ENCODE peak calls at places on chromosomes 13 and 19, in five cellular contexts. One of them, this sample, is unnamed. For H3K4me1, the result is how much of the 10 kb centered on the place peaks cover.

GRCh38 chr19:31659897-31660210 is 310.6 kb upstream of the TSHZ3 start:
- DNase-seq in ovary: no peak
- DNase-seq in foreskin keratinocyte: no peak
- DNase-seq in cardiac muscle cell: no peak
- DNase-seq in CD8-positive, alpha-beta T cell: no peak
- DNase-seq in this sample: peak

GRCh38 chr19:36891768-36892357 is 24.2 kb downstream of the ZNF829 start:
- DNase-seq in ovary: no peak
- DNase-seq in foreskin keratinocyte: no peak
- DNase-seq in cardiac muscle cell: no peak
- DNase-seq in CD8-positive, alpha-beta T cell: no peak
- DNase-seq in this sample: no peak

GRCh38 chr19:14089662-14090508 is 666 bp downstream of the SAMD1 start:
- DNase-seq in ovary: peak
- DNase-seq in foreskin keratinocyte: no peak
- DNase-seq in cardiac muscle cell: peak
- DNase-seq in CD8-positive, alpha-beta T cell: peak
- DNase-seq in this sample: peak

GRCh38 chr19:33476151-33476707 is 45.4 kb downstream of the PEPD start:
- DNase-seq in ovary: no peak
- DNase-seq in foreskin keratinocyte: no peak
- DNase-seq in cardiac muscle cell: no peak
- DNase-seq in CD8-positive, alpha-beta T cell: no peak
- DNase-seq in this sample: no peak

GRCh38 chr13:53200498-53201453 is 172.2 kb downstream of the OLFM4 start:
- DNase-seq in ovary: no peak
- DNase-seq in foreskin keratinocyte: no peak
- DNase-seq in cardiac muscle cell: peak
- DNase-seq in CD8-positive, alpha-beta T cell: no peak
- DNase-seq in this sample: peak

GRCh38 chr19:7971553-7972520 is 28.4 kb upstream of the TIMM44 start:
- DNase-seq in ovary: no peak
- DNase-seq in foreskin keratinocyte: no peak
- DNase-seq in cardiac muscle cell: no peak
- DNase-seq in CD8-positive, alpha-beta T cell: no peak
- DNase-seq in this sample: no peak

GRCh38 chr19:45715139-45715538 is 15.6 kb downstream of the FBXO46 start:
- DNase-seq in ovary: no peak
- DNase-seq in foreskin keratinocyte: no peak
- DNase-seq in cardiac muscle cell: no peak
- DNase-seq in CD8-positive, alpha-beta T cell: no peak
- DNase-seq in this sample: no peak

GRCh38 chr13:45564108-45564507 is 51.4 kb downstream of the ERICH6B start:
- DNase-seq in ovary: no peak
- DNase-seq in foreskin keratinocyte: no peak
- DNase-seq in cardiac muscle cell: peak
- DNase-seq in CD8-positive, alpha-beta T cell: no peak
- DNase-seq in this sample: peak

GRCh38 chr13:94599877-94600276 is 1.8 kb upstream of the GPR180 start:
- DNase-seq in ovary: no peak
- DNase-seq in foreskin keratinocyte: no peak
- DNase-seq in cardiac muscle cell: no peak
- DNase-seq in CD8-positive, alpha-beta T cell: no peak
- DNase-seq in this sample: no peak

GRCh38 chr19:55640043-55640576 is 692 bp upstream of the ZNF580 start:
- DNase-seq in ovary: peak
- DNase-seq in foreskin keratinocyte: peak
- DNase-seq in cardiac muscle cell: no peak
- DNase-seq in CD8-positive, alpha-beta T cell: peak
- DNase-seq in this sample: no peak

GRCh38 chr19:38842439-38843174 is 7.2 kb downstream of the HNRNPL start:
- DNase-seq in ovary: no peak
- DNase-seq in foreskin keratinocyte: no peak
- DNase-seq in cardiac muscle cell: no peak
- DNase-seq in CD8-positive, alpha-beta T cell: peak
- DNase-seq in this sample: no peak

GRCh38 chr19:14078406-14078805 is 5.8 kb downstream of the MISP3 start:
- DNase-seq in ovary: no peak
- DNase-seq in foreskin keratinocyte: no peak
- DNase-seq in cardiac muscle cell: no peak
- DNase-seq in CD8-positive, alpha-beta T cell: no peak
- DNase-seq in this sample: no peak

DNA sequence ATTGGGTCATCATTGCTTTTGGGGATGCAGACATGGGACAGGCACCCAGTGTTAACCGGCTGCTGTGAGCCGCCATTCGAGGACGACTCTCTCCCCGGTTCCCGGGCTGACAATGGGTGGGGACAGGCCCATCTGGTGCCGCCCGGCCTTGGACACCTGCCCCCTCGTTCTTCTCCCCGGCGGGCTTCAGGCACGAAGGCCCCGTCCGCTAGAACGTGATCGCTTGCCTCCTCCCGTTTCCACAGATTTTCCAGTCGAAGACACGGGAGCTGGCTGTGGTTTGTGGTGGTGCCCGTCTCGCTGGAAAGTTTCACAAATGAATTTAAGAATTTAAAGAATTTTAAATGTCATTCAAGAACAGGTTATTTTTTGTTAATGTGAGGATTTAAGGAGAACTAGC is 2.0 kb downstream of the PALM start:
- DNase-seq in ovary: peak
- DNase-seq in foreskin keratinocyte: no peak
- DNase-seq in cardiac muscle cell: no peak
- DNase-seq in CD8-positive, alpha-beta T cell: no peak
- DNase-seq in this sample: no peak
- H3K27ac ChIP-seq in ovary: peak
- H3K27ac ChIP-seq in foreskin keratinocyte: no peak
- H3K27ac ChIP-seq in cardiac muscle cell: no peak
- H3K27ac ChIP-seq in CD8-positive, alpha-beta T cell: no peak
- H3K27ac ChIP-seq in this sample: no peak

DNA sequence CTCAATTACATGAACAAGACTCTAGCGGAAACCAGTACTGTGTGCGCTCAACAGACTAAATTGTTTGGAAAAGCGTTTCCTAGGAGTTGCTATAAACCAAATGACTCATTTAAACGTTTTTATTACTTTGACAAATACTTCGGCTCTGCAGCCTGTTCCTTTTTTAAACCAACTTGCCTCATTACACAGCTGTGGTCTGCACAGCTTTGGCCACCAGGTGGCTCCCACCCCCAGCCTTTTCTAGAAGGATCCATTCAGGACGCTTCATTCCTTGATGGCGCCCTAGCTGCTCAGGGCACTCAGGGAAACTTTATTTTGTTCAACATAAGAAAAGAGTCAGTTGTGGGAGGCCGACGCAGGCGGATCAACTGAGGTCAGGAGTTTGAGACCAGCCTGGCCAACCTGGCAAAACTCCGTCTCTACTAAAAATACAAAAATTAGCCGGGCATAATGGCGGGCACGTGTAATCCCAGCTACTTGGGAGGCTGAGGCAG is 41.0 kb upstream of the XPO4 start:
- DNase-seq in ovary: peak
- DNase-seq in foreskin keratinocyte: peak
- DNase-seq in cardiac muscle cell: peak
- DNase-seq in CD8-positive, alpha-beta T cell: peak
- DNase-seq in this sample: peak
- H3K4me1 ChIP-seq in ovary: under half
- H3K4me1 ChIP-seq in foreskin keratinocyte: under half
- H3K4me1 ChIP-seq in cardiac muscle cell: under half
- H3K4me1 ChIP-seq in CD8-positive, alpha-beta T cell: under half
- H3K4me1 ChIP-seq in this sample: under half

GRCh38 chr19:11046608-11047354 is 42.5 kb upstream of the LDLR start:
- DNase-seq in ovary: no peak
- DNase-seq in foreskin keratinocyte: no peak
- DNase-seq in cardiac muscle cell: no peak
- DNase-seq in CD8-positive, alpha-beta T cell: no peak
- DNase-seq in this sample: no peak

GRCh38 chr19:11047856-11048255 is 41.4 kb upstream of the LDLR start:
- DNase-seq in ovary: no peak
- DNase-seq in foreskin keratinocyte: no peak
- DNase-seq in cardiac muscle cell: no peak
- DNase-seq in CD8-positive, alpha-beta T cell: no peak
- DNase-seq in this sample: no peak

GRCh38 chr19:11041966-11042627 is 47.2 kb upstream of the LDLR start:
- DNase-seq in ovary: no peak
- DNase-seq in foreskin keratinocyte: no peak
- DNase-seq in cardiac muscle cell: no peak
- DNase-seq in CD8-positive, alpha-beta T cell: no peak
- DNase-seq in this sample: no peak

GRCh38 chr19:11044436-11044835 is 44.8 kb upstream of the LDLR start:
- DNase-seq in ovary: peak
- DNase-seq in foreskin keratinocyte: no peak
- DNase-seq in cardiac muscle cell: no peak
- DNase-seq in CD8-positive, alpha-beta T cell: no peak
- DNase-seq in this sample: no peak

GRCh38 chr19:11045536-11045935 is 43.7 kb upstream of the LDLR start:
- DNase-seq in ovary: no peak
- DNase-seq in foreskin keratinocyte: no peak
- DNase-seq in cardiac muscle cell: no peak
- DNase-seq in CD8-positive, alpha-beta T cell: no peak
- DNase-seq in this sample: no peak
- H3K27ac ChIP-seq in ovary: no peak
- H3K27ac ChIP-seq in foreskin keratinocyte: no peak
- H3K27ac ChIP-seq in cardiac muscle cell: no peak
- H3K27ac ChIP-seq in CD8-positive, alpha-beta T cell: no peak
- H3K27ac ChIP-seq in this sample: no peak

DNA sequence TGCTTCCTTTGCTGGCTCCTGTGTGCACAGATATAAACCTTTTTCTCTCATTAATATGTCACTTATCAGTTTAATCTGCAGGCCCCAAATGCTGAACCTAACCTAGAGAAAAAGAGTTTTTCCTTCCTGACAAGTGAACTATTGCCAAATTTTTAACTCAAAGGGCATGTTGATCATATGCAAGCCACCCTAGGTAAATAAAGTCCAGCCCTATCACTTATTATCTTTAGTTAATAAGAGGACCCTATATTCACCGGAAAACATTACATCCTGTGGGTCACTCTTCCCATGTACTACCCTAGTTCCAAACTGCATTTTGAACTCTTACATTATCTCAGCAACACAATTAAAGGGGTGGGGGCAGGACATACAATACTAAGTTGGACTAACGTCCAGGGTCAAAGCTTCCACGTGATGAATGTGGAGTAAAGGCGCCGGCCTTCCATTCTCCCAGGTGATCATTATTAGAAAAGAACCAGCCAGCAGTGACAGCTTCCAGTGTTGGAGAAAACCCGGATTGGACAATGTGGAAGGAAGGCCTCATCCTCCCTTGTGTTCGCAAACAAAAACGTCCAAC is 86.6 kb downstream of the STK24 start:
- DNase-seq in ovary: no peak
- DNase-seq in foreskin keratinocyte: no peak
- DNase-seq in cardiac muscle cell: no peak
- DNase-seq in CD8-positive, alpha-beta T cell: no peak
- DNase-seq in this sample: no peak
- H3K4me1 ChIP-seq in ovary: under half
- H3K4me1 ChIP-seq in foreskin keratinocyte: under half
- H3K4me1 ChIP-seq in cardiac muscle cell: under half
- H3K4me1 ChIP-seq in CD8-positive, alpha-beta T cell: under half
- H3K4me1 ChIP-seq in this sample: under half

DNA sequence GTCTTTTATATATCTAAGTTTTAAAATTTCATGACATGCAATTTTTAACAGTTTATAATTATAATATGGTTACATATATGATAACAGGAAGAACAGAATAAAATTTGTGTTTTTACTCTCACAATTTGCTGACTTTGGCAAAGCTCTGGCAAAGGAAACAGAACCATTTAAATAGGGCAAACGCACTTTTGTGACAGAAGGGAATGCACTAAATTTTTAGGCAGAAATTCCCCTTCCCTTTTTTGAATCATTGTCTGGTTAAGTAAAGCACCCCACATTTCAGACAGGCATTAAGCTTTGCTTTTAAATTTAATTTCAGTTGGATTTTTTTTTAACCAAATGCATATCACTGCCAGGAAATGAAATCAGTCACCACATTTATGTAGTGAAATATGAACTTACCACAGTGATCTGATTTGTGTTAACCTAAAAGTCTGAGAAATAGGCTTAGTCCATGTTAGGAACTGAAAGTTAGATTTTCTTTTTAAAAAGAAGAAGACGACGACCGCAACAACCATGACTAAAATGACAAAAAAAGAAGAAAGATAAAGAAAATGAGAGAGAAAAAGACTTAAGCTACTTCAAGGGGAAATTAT is 10.8 kb downstream of the GPR183 start:
- DNase-seq in ovary: no peak
- DNase-seq in foreskin keratinocyte: no peak
- DNase-seq in cardiac muscle cell: no peak
- DNase-seq in CD8-positive, alpha-beta T cell: no peak
- DNase-seq in this sample: no peak
- H3K27ac ChIP-seq in ovary: no peak
- H3K27ac ChIP-seq in foreskin keratinocyte: no peak
- H3K27ac ChIP-seq in cardiac muscle cell: no peak
- H3K27ac ChIP-seq in CD8-positive, alpha-beta T cell: no peak
- H3K27ac ChIP-seq in this sample: no peak

DNA sequence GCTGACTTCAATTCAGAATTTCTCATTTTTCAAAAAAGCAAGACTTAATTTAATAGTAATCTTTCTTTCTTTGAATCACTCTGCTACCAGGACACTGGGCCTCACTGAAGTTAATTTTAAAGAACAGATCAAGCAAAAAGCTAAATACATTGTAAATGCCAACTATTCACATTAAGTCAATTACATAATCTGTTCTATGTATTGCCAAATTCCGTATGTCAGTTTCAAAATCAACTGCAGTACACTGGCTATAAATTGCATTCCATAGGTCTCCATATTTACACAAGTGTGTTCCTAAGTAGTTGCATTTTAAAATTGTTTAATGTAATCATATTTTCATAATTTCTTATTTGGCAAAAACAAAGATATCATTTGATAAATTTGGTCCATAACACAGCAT is 10.1 kb downstream of the FOXO1 start:
- DNase-seq in ovary: no peak
- DNase-seq in foreskin keratinocyte: no peak
- DNase-seq in cardiac muscle cell: no peak
- DNase-seq in CD8-positive, alpha-beta T cell: no peak
- DNase-seq in this sample: no peak
- H3K4me1 ChIP-seq in ovary: under half
- H3K4me1 ChIP-seq in foreskin keratinocyte: under half
- H3K4me1 ChIP-seq in cardiac muscle cell: under half
- H3K4me1 ChIP-seq in CD8-positive, alpha-beta T cell: half or more
- H3K4me1 ChIP-seq in this sample: under half

DNA sequence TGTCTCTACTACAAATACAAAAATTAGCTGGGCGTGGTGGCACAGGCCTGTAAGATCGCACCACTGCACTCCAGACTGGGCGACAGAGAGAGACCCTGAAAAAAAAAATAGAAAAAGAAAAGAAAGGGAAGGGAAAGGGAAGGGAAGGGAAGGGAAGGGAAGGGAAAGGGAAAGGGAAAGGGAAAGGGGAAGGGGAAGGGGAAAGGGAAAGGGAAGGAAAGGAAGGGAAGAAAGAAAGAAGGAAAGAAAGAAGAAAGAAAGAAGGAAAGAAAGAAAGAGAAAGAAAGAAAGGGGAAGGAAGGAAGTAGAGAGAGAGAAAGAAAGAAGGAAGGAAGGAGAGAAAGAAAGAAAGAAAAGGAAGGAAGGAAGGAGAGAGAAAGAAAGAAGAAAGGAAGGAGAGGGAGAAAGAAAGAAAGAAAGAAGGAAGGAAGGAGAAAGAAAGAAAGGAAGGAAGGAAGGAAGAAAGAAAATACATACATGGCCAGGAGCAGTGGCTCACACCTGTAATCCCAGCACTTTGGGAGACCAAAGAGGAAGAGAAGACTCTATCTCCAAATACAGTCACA is 8.1 kb upstream of the SYDE1 start:
- DNase-seq in ovary: no peak
- DNase-seq in foreskin keratinocyte: no peak
- DNase-seq in cardiac muscle cell: no peak
- DNase-seq in CD8-positive, alpha-beta T cell: no peak
- DNase-seq in this sample: no peak
- H3K27ac ChIP-seq in ovary: no peak
- H3K27ac ChIP-seq in foreskin keratinocyte: peak
- H3K27ac ChIP-seq in cardiac muscle cell: no peak
- H3K27ac ChIP-seq in CD8-positive, alpha-beta T cell: no peak
- H3K27ac ChIP-seq in this sample: no peak

This sample was measured in SJSA1.